ENCODE peak calls at places on chromosomes 12 and 14, in seven cellular contexts. Q is fibroblast of the aortic adventitia, W is GM13977, T is adipocyte, X is endothelial cell, O is mucosa of descending colon, L is astrocyte of the cerebellum. M is an unnamed sample.

GRCh38 chr12:124603910-124604775 is 36.7 kb upstream of the NCOR2 start:
- DNase-seq in Q (no peak), W (no peak), T (no peak), X (no peak), O (peak; percentile 45), L (no peak), M (no peak)

GRCh38 chr12:118377891-118378470 is 1.6 kb downstream of the SUDS3 start:
- DNase-seq in Q (peak; percentile 71), W (peak; percentile 76), T (peak; percentile 79), X (peak; percentile 67), O (no peak), L (peak; percentile 40), M (no peak)

GRCh38 chr14:23544511-23545447 is 6.8 kb downstream of the ZFHX2 start:
- DNase-seq in Q (no peak), W (no peak), T (no peak), X (no peak), O (no peak), L (no peak), M (no peak)

GRCh38 chr12:93373847-93374723 is 3.6 kb upstream of the NUDT4 start:
- DNase-seq in Q (no peak), W (no peak), T (no peak), X (no peak), O (no peak), L (no peak), M (no peak)

GRCh38 chr12:4450551-4451112 is 5.0 kb upstream of the FGF6 start:
- DNase-seq in Q (no peak), W (no peak), T (no peak), X (no peak), O (no peak), L (peak; percentile 67), M (no peak)

GRCh38 chr12:76183459-76184186 is 99.1 kb upstream of the NAP1L1 start:
- DNase-seq in Q (peak; percentile 100), W (peak; percentile 45), T (peak; percentile 94), X (no peak), O (no peak), L (peak; percentile 97), M (peak; percentile 94)

GRCh38 chr12:27549231-27549800 is 25.3 kb downstream of the PPFIBP1 start:
- DNase-seq in Q (peak; percentile 87), W (no peak), T (peak; percentile 77), X (no peak), O (no peak), L (peak; percentile 39), M (peak; percentile 58)

GRCh38 chr12:48175613-48176416 is 7.6 kb upstream of the CCDC184 start:
- DNase-seq in Q (peak; percentile 28), W (no peak), T (peak; percentile 64), X (no peak), O (no peak), L (no peak), M (no peak)

GRCh38 chr14:90412058-90412457 is 15.2 kb downstream of the CALM1 start:
- DNase-seq in Q (peak; percentile 59), W (no peak), T (peak; percentile 24), X (no peak), O (no peak), L (no peak), M (no peak)

GRCh38 chr12:89770391-89770790 is 61.8 kb upstream of the ATP2B1 start:
- DNase-seq in Q (peak; percentile 27), W (no peak), T (peak; percentile 31), X (no peak), O (no peak), L (peak; percentile 44), M (no peak)

GRCh38 chr12:41521872-41522379 is 333.8 kb downstream of the PDZRN4 start:
- DNase-seq in Q (peak; percentile 53), W (peak; percentile 14), T (peak; percentile 34), X (no peak), O (no peak), L (peak; percentile 63), M (no peak)

GRCh38 chr14:29587761-29588160 is 339.9 kb downstream of the PRKD1 start:
- DNase-seq in Q (peak; percentile 54), W (no peak), T (no peak), X (no peak), O (no peak), L (no peak), M (no peak)

GRCh38 chr14:103870144-103870876 is 22.9 kb upstream of the PPP1R13B start:
- DNase-seq in Q (no peak), W (no peak), T (no peak), X (no peak), O (no peak), L (no peak), M (no peak)

GRCh38 chr12:89551747-89552146 is 25.9 kb upstream of the POC1B start:
- DNase-seq in Q (no peak), W (no peak), T (no peak), X (no peak), O (no peak), L (no peak), M (no peak)

GRCh38 chr12:9118161-9118560 is 2.4 kb upstream of the A2M start:
- DNase-seq in Q (no peak), W (no peak), T (no peak), X (no peak), O (no peak), L (no peak), M (no peak)

GRCh38 chr12:42922512-42922865 is 332.9 kb upstream of the PRICKLE1 start:
- DNase-seq in Q (no peak), W (no peak), T (peak; percentile 4), X (no peak), O (no peak), L (no peak), M (no peak)